ENCODE peak calls at places on chromosomes 6 and 20, in seven cellular contexts. A is OCI-LY7, W is GM23338, V is stomach, Y is brain microvascular endothelial cell, O is A549, S is IMR-90. Z is an unnamed sample.

GRCh38 chr6:137693737-137694136 is 173.3 kb upstream of the TNFAIP3 start:
- DNase-seq in S (no peak), A (no peak), O (no peak), W (no peak), V (no peak), Y (no peak), Z (no peak)

GRCh38 chr20:22374066-22374465 is 210.3 kb downstream of the FOXA2 start:
- DNase-seq in Y (no peak), A (no peak), S (no peak), O (no peak), W (no peak), V (no peak), Z (peak)

GRCh38 chr6:55898342-55898741 is 23.0 kb upstream of the BMP5 start:
- DNase-seq in A (no peak), O (no peak), W (no peak), Y (no peak), S (peak), V (no peak), Z (peak)

GRCh38 chr6:107821591-107821990 is 2.5 kb downstream of the SCML4 start:
- DNase-seq in Y (no peak), V (no peak), A (no peak), O (no peak), S (no peak), W (no peak), Z (no peak)

GRCh38 chr6:91340998-91341397 is 754.1 kb upstream of the MAP3K7 start:
- DNase-seq in W (peak), Y (no peak), S (no peak), V (no peak), O (no peak), A (no peak), Z (no peak)

GRCh38 chr6:158654498-158654897 is 4.6 kb downstream of the SYTL3 start:
- DNase-seq in O (no peak), V (peak), Y (peak), A (no peak), S (peak), W (no peak), Z (no peak)

GRCh38 chr20:33518071-33518470 is 28.2 kb downstream of the CBFA2T2 start:
- DNase-seq in W (no peak), V (no peak), S (peak), A (no peak), O (no peak), Y (peak), Z (peak)

GRCh38 chr6:51494342-51494741 is 593.1 kb downstream of the PKHD1 start:
- DNase-seq in O (no peak), Y (no peak), A (no peak), W (peak), V (no peak), S (no peak), Z (no peak)

GRCh38 chr20:57092900-57093238 is 173.6 kb downstream of the BMP7 start:
- DNase-seq in S (no peak), A (no peak), V (no peak), W (no peak), Y (no peak), O (no peak), Z (no peak)

GRCh38 chr6:109804020-109804419 is 112.9 kb downstream of the FIG4 start:
- DNase-seq in W (no peak), O (no peak), S (peak), A (no peak), V (no peak), Y (no peak), Z (no peak)

GRCh38 chr6:21953831-21954801 is 342.7 kb downstream of the PRL start:
- DNase-seq in S (peak), A (no peak), O (no peak), V (no peak), W (peak), Y (peak), Z (no peak)

GRCh38 chr6:30130887-30131862 is 4.8 kb upstream of the TRIM40 start:
- DNase-seq in A (peak), O (peak), S (peak), V (peak), W (peak), Y (peak), Z (peak)

GRCh38 chr20:1810926-1811620 is 84.1 kb upstream of the SIRPA start:
- DNase-seq in O (no peak), A (no peak), W (no peak), S (peak), V (no peak), Y (peak), Z (no peak)

GRCh38 chr20:25063981-25064380 is 6.0 kb upstream of the ACSS1 start:
- DNase-seq in W (no peak), V (peak), O (no peak), Y (no peak), S (no peak), A (no peak), Z (no peak)

DNA sequence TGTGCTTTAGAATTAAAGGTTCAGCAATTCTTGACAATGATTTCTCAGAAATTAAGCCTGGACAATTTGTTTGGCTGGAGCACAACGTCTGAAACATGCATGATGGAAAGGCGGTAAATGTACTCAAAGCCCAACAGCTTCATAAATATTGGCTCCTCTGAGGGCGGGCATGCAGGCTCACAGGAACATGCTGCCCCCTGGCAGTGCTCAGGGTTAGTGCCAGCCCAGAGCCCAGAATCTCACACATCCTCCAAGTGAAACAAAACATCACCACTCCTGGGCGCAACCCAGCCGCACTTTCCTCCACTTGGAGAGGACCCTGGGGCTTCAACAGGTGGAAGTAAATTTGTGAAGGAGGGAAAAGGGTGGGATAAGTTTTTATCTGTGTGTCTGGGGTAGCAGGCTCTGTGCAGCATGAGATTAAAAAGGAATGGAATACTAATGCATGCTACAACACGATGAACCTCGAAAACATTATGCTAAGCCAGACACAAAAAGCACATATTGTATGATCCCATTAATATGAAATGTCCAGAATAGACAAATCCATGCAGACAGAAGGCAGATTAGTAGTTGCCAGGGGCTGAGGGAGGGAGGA is 54.1 kb upstream of the PTPRT start:
- DNase-seq in Y (no peak), A (peak), O (peak), S (no peak), V (no peak), W (no peak), Z (no peak)
- TF ChIP-seq CTCF in Y (no peak), A (peak), O (peak), S (no peak), V (no peak), W (no peak), Z (peak)

DNA sequence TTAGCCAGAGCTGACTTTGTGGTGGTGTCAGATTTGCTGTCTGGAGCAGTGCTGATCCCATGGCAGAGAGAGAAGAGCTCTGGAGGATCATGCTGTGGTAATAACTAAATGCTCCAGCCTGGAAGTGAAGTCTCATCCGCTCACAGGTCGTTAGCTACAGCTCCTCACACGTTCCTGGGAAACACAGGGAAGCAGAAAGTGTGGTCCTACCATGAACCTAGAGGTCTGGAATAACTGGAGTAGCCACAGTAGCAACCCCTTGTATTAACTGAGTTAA is 2.7 kb downstream of the HIVEP1 start:
- DNase-seq in O (no peak), Y (no peak), S (no peak), A (no peak), W (no peak), V (no peak), Z (no peak)
- H3K27ac ChIP-seq in O (no peak), Y (peak), S (no peak), A (no peak), W (no peak), V (no peak), Z (no peak)

GRCh38 chr6:152587473-152587872 is 49.7 kb downstream of the SYNE1 start:
- DNase-seq in Y (no peak), V (no peak), W (no peak), O (no peak), A (peak), S (no peak), Z (no peak)
- TF ChIP-seq CTCF in Y (no peak), V (no peak), W (no peak), O (no peak), A (no peak), S (no peak), Z (no peak)

DNA sequence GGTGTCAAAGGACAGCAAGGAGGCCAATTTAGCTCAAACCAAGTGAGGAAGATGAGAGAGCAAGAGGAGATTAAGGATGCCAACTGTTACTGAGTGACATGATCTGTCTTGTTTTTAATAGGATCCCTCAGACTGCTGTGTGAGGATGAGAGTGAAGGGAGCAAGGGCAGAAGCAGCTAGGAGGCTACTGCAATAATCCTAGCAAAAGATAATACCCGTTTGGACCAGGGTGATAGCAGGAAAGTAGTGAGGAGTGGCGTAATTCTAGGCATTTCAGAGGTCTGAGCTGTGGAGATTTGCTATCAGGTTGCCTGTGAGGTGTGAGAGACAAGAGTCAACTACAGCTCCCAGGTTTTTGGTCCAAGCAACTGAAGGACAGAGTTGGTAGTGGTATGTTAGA is 14.7 kb downstream of the UBE2V1 start:
- DNase-seq in O (no peak), S (no peak), Y (no peak), W (no peak), A (no peak), V (no peak), Z (no peak)
- H3K27ac ChIP-seq in O (no peak), S (peak), Y (no peak), W (no peak), A (no peak), V (no peak), Z (no peak)

DNA sequence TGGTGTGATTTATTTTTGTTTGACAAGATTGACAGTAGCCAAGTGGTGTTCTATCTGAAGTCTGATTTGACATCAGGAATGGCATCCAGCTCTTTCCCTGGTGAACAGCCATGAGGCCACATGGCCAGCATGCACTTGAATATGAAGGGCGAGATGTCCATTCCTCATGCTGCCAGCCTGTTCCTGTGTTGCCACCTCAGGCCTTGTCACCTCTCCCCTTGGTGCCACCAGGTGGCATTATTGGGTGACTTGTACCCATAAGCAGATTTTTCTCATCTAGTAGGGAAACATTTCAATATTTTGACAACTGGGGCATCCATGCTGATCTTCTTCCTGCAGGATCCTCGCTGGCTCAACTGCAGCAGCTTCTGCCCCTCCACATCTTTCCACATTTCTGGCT is 199.1 kb downstream of the ERMARD start:
- DNase-seq in O (no peak), S (no peak), V (peak), A (peak), W (no peak), Y (no peak), Z (peak)
- TF ChIP-seq CTCF in O (no peak), S (no peak), V (no peak), A (peak), W (peak), Y (no peak), Z (peak)